ENCODE peak calls at places on chromosome 9, in eight cellular contexts. E is GM12865; Q is NCI-H1105 treated with DMSO at 0.1 percent for 48 hours; M is tibial nerve; V is fibroblast of pulmonary artery; N is hepatocyte; U is GM20000; H is stimulated activated CD8-positive, alpha-beta memory T cell treated with anti-CD3 and anti-CD28 coated beads, Interleukin-12 subunit alpha, Interleukin-12 subunit beta, amount 100 ng/mL, for 1 hour. J is an unnamed sample.

GRCh38 chr9:93671030-93671358 is 94.6 kb downstream of the PHF2 start:
- DNase-seq in E (no peak), Q (no peak), M (peak), V (no peak), N (no peak), U (no peak), H (no peak), J (no peak)

GRCh38 chr9:28774433-28775029 is 1201.2 kb upstream of the C9orf72 start:
- DNase-seq in E (peak), Q (peak), M (no peak), V (peak), N (peak), U (peak), H (no peak), J (peak)

GRCh38 chr9:77604316-77604715 is 43.8 kb downstream of the GNA14 start:
- DNase-seq in E (no peak), Q (no peak), M (no peak), V (no peak), N (peak), U (no peak), H (no peak), J (no peak)

GRCh38 chr9:22357016-22357415 is 89.6 kb upstream of the DMRTA1 start:
- DNase-seq in E (no peak), Q (no peak), M (no peak), V (no peak), N (no peak), U (no peak), H (no peak), J (no peak)

GRCh38 chr9:12882430-12882829 is 107.6 kb downstream of the LURAP1L start:
- DNase-seq in E (no peak), Q (no peak), M (no peak), V (peak), N (no peak), U (no peak), H (no peak), J (no peak)

GRCh38 chr9:26292943-26293342 is 599.7 kb downstream of the CAAP1 start:
- DNase-seq in E (no peak), Q (no peak), M (no peak), V (peak), N (no peak), U (no peak), H (no peak), J (peak)

GRCh38 chr9:104682642-104683041 is 11.7 kb upstream of the OR13D1 start:
- DNase-seq in E (peak), Q (peak), M (no peak), V (peak), N (peak), U (peak), H (no peak), J (peak)

GRCh38 chr9:107759823-107760166 is 270.2 kb upstream of the KLF4 start:
- DNase-seq in E (no peak), Q (peak), M (no peak), V (no peak), N (no peak), U (no peak), H (no peak), J (no peak)

GRCh38 chr9:27548055-27548741 is 18.6 kb upstream of the MOB3B start:
- DNase-seq in E (peak), Q (peak), M (no peak), V (peak), N (peak), U (no peak), H (no peak), J (peak)

GRCh38 chr9:27622688-27623340 is 49.5 kb upstream of the C9orf72 start:
- DNase-seq in E (no peak), Q (no peak), M (no peak), V (no peak), N (no peak), U (no peak), H (no peak), J (no peak)

GRCh38 chr9:85744481-85744880 is 2.7 kb upstream of the AGTPBP1 start:
- DNase-seq in E (no peak), Q (no peak), M (no peak), V (no peak), N (no peak), U (no peak), H (no peak), J (no peak)

GRCh38 chr9:137453643-137454081 is 5.5 kb downstream of the NSMF start:
- DNase-seq in E (peak), Q (peak), M (peak), V (peak), N (peak), U (peak), H (no peak), J (peak)

GRCh38 chr9:107518037-107518786 is 28.6 kb upstream of the KLF4 start:
- DNase-seq in E (no peak), Q (no peak), M (no peak), V (no peak), N (no peak), U (no peak), H (no peak), J (peak)

GRCh38 chr9:13626601-13627000 is 347.1 kb upstream of the MPDZ start:
- DNase-seq in E (no peak), Q (no peak), M (no peak), V (no peak), N (no peak), U (no peak), H (no peak), J (no peak)

GRCh38 chr9:74887981-74888370 is 255 bp upstream of the TRPM6 start:
- DNase-seq in E (no peak), Q (no peak), M (no peak), V (no peak), N (no peak), U (no peak), H (no peak), J (no peak)

GRCh38 chr9:21933865-21934264 is 60.3 kb downstream of the CDKN2A start:
- DNase-seq in E (no peak), Q (no peak), M (no peak), V (peak), N (no peak), U (no peak), H (no peak), J (no peak)

GRCh38 chr9:124300312-124300711 is 42.6 kb downstream of the NEK6 start:
- DNase-seq in E (no peak), Q (no peak), M (no peak), V (no peak), N (no peak), U (no peak), H (no peak), J (no peak)

GRCh38 chr9:35859310-35859994 is 10.7 kb downstream of the OR13J1 start:
- DNase-seq in E (peak), Q (peak), M (no peak), V (peak), N (no peak), U (no peak), H (no peak), J (peak)

GRCh38 chr9:136773386-136774044 is 9.2 kb upstream of the LCN15 start:
- DNase-seq in E (peak), Q (no peak), M (no peak), V (no peak), N (no peak), U (no peak), H (no peak), J (no peak)

GRCh38 chr9:97774657-97775056 is 77.5 kb upstream of the XPA start:
- DNase-seq in E (no peak), Q (no peak), M (no peak), V (no peak), N (no peak), U (no peak), H (no peak), J (no peak)

GRCh38 chr9:127778280-127779135 is at the start of gene SH2D3C:
- DNase-seq in E (peak), Q (no peak), M (no peak), V (no peak), N (no peak), U (no peak), H (no peak), J (no peak)

GRCh38 chr9:97570899-97571298 is 62.3 kb downstream of the TSTD2 start:
- DNase-seq in E (no peak), Q (no peak), M (no peak), V (no peak), N (no peak), U (no peak), H (no peak), J (no peak)

GRCh38 chr9:88259041-88259440 is 120.8 kb upstream of the SPATA31C2 start:
- DNase-seq in E (no peak), Q (no peak), M (no peak), V (no peak), N (no peak), U (no peak), H (no peak), J (peak)

GRCh38 chr9:113738898-113739604 is 137.1 kb upstream of the ZNF618 start:
- DNase-seq in E (peak), Q (no peak), M (no peak), V (peak), N (no peak), U (no peak), H (no peak), J (peak)

GRCh38 chr9:72361227-72361626 is 3.8 kb downstream of the ZFAND5 start:
- DNase-seq in E (no peak), Q (no peak), M (no peak), V (no peak), N (no peak), U (no peak), H (no peak), J (no peak)

GRCh38 chr9:111161015-111161415 is 122.7 kb upstream of the LPAR1 start:
- DNase-seq in E (no peak), Q (no peak), M (no peak), V (peak), N (no peak), U (no peak), H (no peak), J (no peak)

GRCh38 chr9:87503970-87504369 is 6.3 kb downstream of the DAPK1 start:
- DNase-seq in E (no peak), Q (no peak), M (no peak), V (no peak), N (no peak), U (no peak), H (no peak), J (no peak)

GRCh38 chr9:73810585-73811215 is 659.0 kb downstream of the ANXA1 start:
- DNase-seq in E (no peak), Q (no peak), M (no peak), V (peak), N (no peak), U (no peak), H (no peak), J (no peak)

GRCh38 chr9:104085538-104085937 is 8.6 kb upstream of the SMC2 start:
- DNase-seq in E (no peak), Q (no peak), M (no peak), V (no peak), N (no peak), U (no peak), H (no peak), J (peak)